ENCODE peak calls at places on chromosomes 16 and 17, in seven cellular contexts. One of them, this sample, is unnamed.

GRCh38 chr16:85333337-85333736 is 221.1 kb upstream of the CIBAR2 start:
- DNase-seq in heart right ventricle: no peak
- DNase-seq in fibroblast of pulmonary artery: no peak
- DNase-seq in choroid plexus epithelial cell: no peak
- DNase-seq in AG04450: no peak
- DNase-seq in lower leg skin: no peak
- DNase-seq in AG10803: no peak
- DNase-seq in this sample: no peak

GRCh38 chr16:47699090-47699489 is 238.0 kb downstream of the PHKB start:
- DNase-seq in heart right ventricle: no peak
- DNase-seq in fibroblast of pulmonary artery: no peak
- DNase-seq in choroid plexus epithelial cell: no peak
- DNase-seq in AG04450: no peak
- DNase-seq in lower leg skin: no peak
- DNase-seq in AG10803: no peak
- DNase-seq in this sample: no peak

GRCh38 chr17:4709794-4710692 is at the start of gene ARRB2:
- DNase-seq in heart right ventricle: peak
- DNase-seq in fibroblast of pulmonary artery: peak
- DNase-seq in choroid plexus epithelial cell: peak
- DNase-seq in AG04450: peak
- DNase-seq in lower leg skin: peak
- DNase-seq in AG10803: peak
- DNase-seq in this sample: peak

GRCh38 chr16:57133911-57134310 is 41.5 kb downstream of the CPNE2 start:
- DNase-seq in heart right ventricle: no peak
- DNase-seq in fibroblast of pulmonary artery: no peak
- DNase-seq in choroid plexus epithelial cell: no peak
- DNase-seq in AG04450: no peak
- DNase-seq in lower leg skin: peak
- DNase-seq in AG10803: no peak
- DNase-seq in this sample: no peak

GRCh38 chr16:51636913-51637743 is 486.1 kb upstream of the SALL1 start:
- DNase-seq in heart right ventricle: no peak
- DNase-seq in fibroblast of pulmonary artery: no peak
- DNase-seq in choroid plexus epithelial cell: no peak
- DNase-seq in AG04450: no peak
- DNase-seq in lower leg skin: no peak
- DNase-seq in AG10803: peak
- DNase-seq in this sample: no peak

GRCh38 chr17:68035131-68035522 is 408 bp upstream of the KPNA2 start:
- DNase-seq in heart right ventricle: peak
- DNase-seq in fibroblast of pulmonary artery: no peak
- DNase-seq in choroid plexus epithelial cell: no peak
- DNase-seq in AG04450: no peak
- DNase-seq in lower leg skin: peak
- DNase-seq in AG10803: no peak
- DNase-seq in this sample: peak

GRCh38 chr17:30838187-30838807 is 6.5 kb downstream of the ATAD5 start:
- DNase-seq in heart right ventricle: no peak
- DNase-seq in fibroblast of pulmonary artery: no peak
- DNase-seq in choroid plexus epithelial cell: no peak
- DNase-seq in AG04450: no peak
- DNase-seq in lower leg skin: no peak
- DNase-seq in AG10803: no peak
- DNase-seq in this sample: no peak

GRCh38 chr16:58196898-58197313 is 1.0 kb downstream of the CSNK2A2 start:
- DNase-seq in heart right ventricle: no peak
- DNase-seq in fibroblast of pulmonary artery: peak
- DNase-seq in choroid plexus epithelial cell: peak
- DNase-seq in AG04450: no peak
- DNase-seq in lower leg skin: no peak
- DNase-seq in AG10803: peak
- DNase-seq in this sample: no peak

GRCh38 chr17:16920628-16921020 is 51.3 kb downstream of the TNFRSF13B start:
- DNase-seq in heart right ventricle: no peak
- DNase-seq in fibroblast of pulmonary artery: no peak
- DNase-seq in choroid plexus epithelial cell: no peak
- DNase-seq in AG04450: no peak
- DNase-seq in lower leg skin: peak
- DNase-seq in AG10803: no peak
- DNase-seq in this sample: peak

GRCh38 chr17:66702106-66702936 is 132.6 kb upstream of the CACNG5 start:
- DNase-seq in heart right ventricle: no peak
- DNase-seq in fibroblast of pulmonary artery: peak
- DNase-seq in choroid plexus epithelial cell: peak
- DNase-seq in AG04450: no peak
- DNase-seq in lower leg skin: no peak
- DNase-seq in AG10803: no peak
- DNase-seq in this sample: no peak

GRCh38 chr17:47694818-47695663 is 1.1 kb downstream of the TBKBP1 start:
- DNase-seq in heart right ventricle: peak
- DNase-seq in fibroblast of pulmonary artery: peak
- DNase-seq in choroid plexus epithelial cell: peak
- DNase-seq in AG04450: no peak
- DNase-seq in lower leg skin: peak
- DNase-seq in AG10803: peak
- DNase-seq in this sample: no peak

GRCh38 chr16:88758227-88758943 is 26.6 kb downstream of the PIEZO1 start:
- DNase-seq in heart right ventricle: no peak
- DNase-seq in fibroblast of pulmonary artery: no peak
- DNase-seq in choroid plexus epithelial cell: no peak
- DNase-seq in AG04450: no peak
- DNase-seq in lower leg skin: no peak
- DNase-seq in AG10803: no peak
- DNase-seq in this sample: no peak

GRCh38 chr17:29156781-29157180 is 23.4 kb downstream of the MYO18A start:
- DNase-seq in heart right ventricle: peak
- DNase-seq in fibroblast of pulmonary artery: no peak
- DNase-seq in choroid plexus epithelial cell: no peak
- DNase-seq in AG04450: no peak
- DNase-seq in lower leg skin: no peak
- DNase-seq in AG10803: no peak
- DNase-seq in this sample: no peak

DNA sequence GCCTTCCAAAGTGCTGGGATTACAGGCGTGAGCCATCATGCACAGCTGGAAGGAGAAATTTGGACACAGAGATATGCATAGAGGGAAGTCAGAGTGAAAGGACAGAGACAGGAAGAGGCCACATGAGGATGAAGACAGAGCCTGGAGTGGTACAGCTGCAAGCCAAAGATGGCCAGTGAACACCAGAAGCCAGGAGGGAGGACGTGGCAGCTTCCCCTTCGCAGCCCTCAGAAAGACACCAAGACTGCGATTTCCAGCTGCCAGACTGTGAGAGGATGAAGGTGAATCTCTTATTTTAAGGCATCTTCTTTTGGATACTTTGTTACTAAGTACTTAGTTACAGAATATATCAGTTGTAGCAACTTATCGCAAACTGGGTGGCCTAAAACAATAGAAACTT is 60.5 kb upstream of the PLCG2 start:
- DNase-seq in heart right ventricle: no peak
- DNase-seq in fibroblast of pulmonary artery: no peak
- DNase-seq in choroid plexus epithelial cell: no peak
- DNase-seq in AG04450: no peak
- DNase-seq in lower leg skin: no peak
- DNase-seq in AG10803: no peak
- DNase-seq in this sample: no peak
- H3K4me3 ChIP-seq in heart right ventricle: no peak
- H3K4me3 ChIP-seq in fibroblast of pulmonary artery: no peak
- H3K4me3 ChIP-seq in choroid plexus epithelial cell: no peak
- H3K4me3 ChIP-seq in AG04450: no peak
- H3K4me3 ChIP-seq in lower leg skin: no peak
- H3K4me3 ChIP-seq in AG10803: no peak
- H3K4me3 ChIP-seq in this sample: no peak

GRCh38 chr17:45718791-45719190 is 65.3 kb upstream of the CRHR1 start:
- DNase-seq in heart right ventricle: no peak
- DNase-seq in fibroblast of pulmonary artery: no peak
- DNase-seq in choroid plexus epithelial cell: no peak
- DNase-seq in AG04450: no peak
- DNase-seq in lower leg skin: no peak
- DNase-seq in AG10803: no peak
- DNase-seq in this sample: no peak

GRCh38 chr17:45720386-45720785 is 63.7 kb upstream of the CRHR1 start:
- DNase-seq in heart right ventricle: no peak
- DNase-seq in fibroblast of pulmonary artery: no peak
- DNase-seq in choroid plexus epithelial cell: no peak
- DNase-seq in AG04450: no peak
- DNase-seq in lower leg skin: peak
- DNase-seq in AG10803: no peak
- DNase-seq in this sample: no peak

GRCh38 chr17:45719335-45720071 is 64.6 kb upstream of the CRHR1 start:
- DNase-seq in heart right ventricle: no peak
- DNase-seq in fibroblast of pulmonary artery: peak
- DNase-seq in choroid plexus epithelial cell: peak
- DNase-seq in AG04450: peak
- DNase-seq in lower leg skin: peak
- DNase-seq in AG10803: peak
- DNase-seq in this sample: peak

DNA sequence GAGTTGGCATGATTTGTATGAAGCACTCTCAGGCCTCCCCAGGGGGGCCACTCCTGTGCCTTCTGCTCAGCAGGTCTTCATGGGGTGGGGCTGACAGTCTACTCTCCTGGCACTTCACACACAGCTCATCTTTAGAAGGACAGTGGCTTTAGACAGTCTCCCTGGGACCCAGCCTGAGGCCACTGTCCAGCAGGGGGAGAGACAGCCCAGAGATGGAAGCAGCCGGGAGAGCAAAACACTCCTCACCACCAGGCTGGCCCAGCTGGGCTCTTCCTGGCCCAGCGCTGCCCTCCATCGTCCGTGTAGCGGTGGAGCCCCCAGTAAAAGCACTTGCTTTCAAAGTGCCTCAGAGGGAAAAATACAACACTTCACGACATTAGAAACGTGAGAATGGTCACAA is 62.0 kb upstream of the CRHR1 start:
- DNase-seq in heart right ventricle: no peak
- DNase-seq in fibroblast of pulmonary artery: no peak
- DNase-seq in choroid plexus epithelial cell: peak
- DNase-seq in AG04450: no peak
- DNase-seq in lower leg skin: peak
- DNase-seq in AG10803: no peak
- DNase-seq in this sample: no peak
- TF ChIP-seq CTCF in heart right ventricle: peak
- TF ChIP-seq CTCF in fibroblast of pulmonary artery: peak
- TF ChIP-seq CTCF in choroid plexus epithelial cell: peak
- TF ChIP-seq CTCF in AG04450: peak
- TF ChIP-seq CTCF in lower leg skin: no peak
- TF ChIP-seq CTCF in AG10803: peak
- TF ChIP-seq CTCF in this sample: no peak

GRCh38 chr16:1774456-1774795 is 1.5 kb upstream of the MRPS34 start:
- DNase-seq in heart right ventricle: peak
- DNase-seq in fibroblast of pulmonary artery: no peak
- DNase-seq in choroid plexus epithelial cell: no peak
- DNase-seq in AG04450: no peak
- DNase-seq in lower leg skin: no peak
- DNase-seq in AG10803: no peak
- DNase-seq in this sample: no peak
- H3K4me3 ChIP-seq in heart right ventricle: peak
- H3K4me3 ChIP-seq in fibroblast of pulmonary artery: peak
- H3K4me3 ChIP-seq in choroid plexus epithelial cell: peak
- H3K4me3 ChIP-seq in AG04450: peak
- H3K4me3 ChIP-seq in lower leg skin: no peak
- H3K4me3 ChIP-seq in AG10803: peak
- H3K4me3 ChIP-seq in this sample: peak

GRCh38 chr16:15777533-15778203 is 79.2 kb downstream of the MYH11 start:
- DNase-seq in heart right ventricle: no peak
- DNase-seq in fibroblast of pulmonary artery: peak
- DNase-seq in choroid plexus epithelial cell: peak
- DNase-seq in AG04450: peak
- DNase-seq in lower leg skin: no peak
- DNase-seq in AG10803: peak
- DNase-seq in this sample: no peak
- TF ChIP-seq CTCF in heart right ventricle: peak
- TF ChIP-seq CTCF in fibroblast of pulmonary artery: peak
- TF ChIP-seq CTCF in choroid plexus epithelial cell: peak
- TF ChIP-seq CTCF in AG04450: peak
- TF ChIP-seq CTCF in lower leg skin: no peak
- TF ChIP-seq CTCF in AG10803: peak
- TF ChIP-seq CTCF in this sample: no peak

DNA sequence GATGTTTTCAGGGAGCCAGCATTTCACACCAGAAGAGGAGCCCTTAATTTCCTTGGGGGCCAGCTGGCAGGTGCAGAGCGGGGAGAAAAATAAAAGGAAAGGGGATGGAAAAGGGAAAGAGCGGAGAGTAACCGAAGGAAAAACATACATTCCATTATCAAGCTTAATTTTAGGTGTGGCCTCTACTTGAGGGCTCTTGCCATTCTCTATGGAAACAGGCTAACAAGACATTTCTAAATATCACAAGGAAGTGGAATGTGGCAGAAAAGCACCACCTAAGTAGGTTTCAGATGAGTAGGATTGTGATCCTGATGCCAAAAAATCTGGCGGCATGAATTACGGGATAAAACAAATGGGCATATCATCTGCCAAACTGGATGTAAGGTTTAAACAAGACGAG is 970 bp upstream of the DYNC1LI2 start:
- DNase-seq in heart right ventricle: no peak
- DNase-seq in fibroblast of pulmonary artery: no peak
- DNase-seq in choroid plexus epithelial cell: no peak
- DNase-seq in AG04450: no peak
- DNase-seq in lower leg skin: no peak
- DNase-seq in AG10803: no peak
- DNase-seq in this sample: no peak
- H3K4me3 ChIP-seq in heart right ventricle: no peak
- H3K4me3 ChIP-seq in fibroblast of pulmonary artery: no peak
- H3K4me3 ChIP-seq in choroid plexus epithelial cell: no peak
- H3K4me3 ChIP-seq in AG04450: no peak
- H3K4me3 ChIP-seq in lower leg skin: no peak
- H3K4me3 ChIP-seq in AG10803: no peak
- H3K4me3 ChIP-seq in this sample: peak

DNA sequence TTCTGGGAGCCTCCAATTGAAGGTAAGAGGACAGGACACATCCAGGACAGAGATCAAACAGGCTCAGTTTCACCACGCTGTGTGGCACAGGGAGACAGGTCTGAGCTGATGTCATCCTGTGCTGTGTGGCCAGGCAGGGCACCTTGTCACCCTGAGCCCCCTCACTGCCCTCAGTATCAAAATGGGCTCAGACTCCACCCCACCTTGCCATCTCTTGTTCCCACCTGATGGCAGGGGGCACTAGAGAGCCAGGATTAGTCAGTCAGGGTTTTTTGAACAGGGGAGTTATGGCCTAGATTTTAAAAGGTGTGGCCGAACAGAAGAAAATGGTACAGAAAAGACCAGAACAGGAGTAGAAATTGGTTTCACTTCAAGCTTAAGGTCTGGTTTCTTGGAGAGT is 2.6 kb downstream of the KAT2A start:
- DNase-seq in heart right ventricle: no peak
- DNase-seq in fibroblast of pulmonary artery: peak
- DNase-seq in choroid plexus epithelial cell: peak
- DNase-seq in AG04450: no peak
- DNase-seq in lower leg skin: no peak
- DNase-seq in AG10803: no peak
- DNase-seq in this sample: no peak
- TF ChIP-seq CTCF in heart right ventricle: peak
- TF ChIP-seq CTCF in fibroblast of pulmonary artery: peak
- TF ChIP-seq CTCF in choroid plexus epithelial cell: peak
- TF ChIP-seq CTCF in AG04450: peak
- TF ChIP-seq CTCF in lower leg skin: no peak
- TF ChIP-seq CTCF in AG10803: peak
- TF ChIP-seq CTCF in this sample: peak

This sample was measured in dorsolateral prefrontal cortex.